ENCODE peak calls at places on chromosomes 1 and 21, in five cellular contexts. O is A549, A is IMR-90, K is K562, J is GM12878. X is an unnamed sample.

GRCh38 chr1:9689971-9690381 is 38.4 kb downstream of the PIK3CD start:
- DNase-seq in O (no peak), A (no peak), K (peak), J (no peak), X (peak)

GRCh38 chr1:12433323-12434053 is 184.5 kb downstream of the DHRS3 start:
- DNase-seq in O (no peak), A (peak), K (peak), J (no peak), X (peak)

GRCh38 chr1:157992031-157992568 is 1.3 kb upstream of the KIRREL1 start:
- DNase-seq in O (peak), A (peak), K (peak), J (no peak), X (peak)

GRCh38 chr21:35226302-35226701 is 177.2 kb upstream of the RUNX1 start:
- DNase-seq in O (no peak), A (peak), K (no peak), J (no peak), X (no peak)

GRCh38 chr1:47915677-47916353 is 81.4 kb downstream of the TRABD2B start:
- DNase-seq in O (no peak), A (no peak), K (no peak), J (no peak), X (peak)

GRCh38 chr1:4915159-4915558 is 260.8 kb downstream of the AJAP1 start:
- DNase-seq in O (no peak), A (no peak), K (no peak), J (no peak), X (no peak)

GRCh38 chr1:119291611-119292206 is 76.9 kb upstream of the HAO2 start:
- DNase-seq in O (no peak), A (no peak), K (no peak), J (no peak), X (no peak)

GRCh38 chr1:108817811-108818210 is 39.1 kb downstream of the AKNAD1 start:
- DNase-seq in O (no peak), A (no peak), K (no peak), J (no peak), X (no peak)

GRCh38 chr1:83770322-83770661 is 228.6 kb downstream of the TTLL7 start:
- DNase-seq in O (no peak), A (no peak), K (no peak), J (no peak), X (no peak)

GRCh38 chr1:156419863-156420208 is 50.8 kb downstream of the RHBG start:
- DNase-seq in O (no peak), A (no peak), K (peak), J (no peak), X (peak)

GRCh38 chr21:43884012-43884860 is 19.2 kb downstream of the AGPAT3 start:
- DNase-seq in O (no peak), A (no peak), K (peak), J (no peak), X (peak)

GRCh38 chr1:223711838-223712183 is 528 bp upstream of the CAPN2 start:
- DNase-seq in O (no peak), A (no peak), K (no peak), J (no peak), X (no peak)

GRCh38 chr1:8347635-8348034 is 29.7 kb downstream of the SLC45A1 start:
- DNase-seq in O (no peak), A (no peak), K (peak), J (no peak), X (no peak)

GRCh38 chr1:248872752-248873408 is 14.0 kb upstream of the ZNF692 start:
- DNase-seq in O (peak), A (peak), K (peak), J (peak), X (peak)

GRCh38 chr1:36966242-36966641 is 68.1 kb downstream of the GRIK3 start:
- DNase-seq in O (no peak), A (peak), K (peak), J (no peak), X (no peak)

GRCh38 chr1:15370781-15371467 is 38.8 kb upstream of the EFHD2 start:
- DNase-seq in O (no peak), A (peak), K (no peak), J (no peak), X (peak)

GRCh38 chr1:151946366-151946764 is 37.1 kb upstream of the THEM4 start:
- DNase-seq in O (no peak), A (no peak), K (no peak), J (no peak), X (no peak)

GRCh38 chr1:50023292-50024159 is at the start of gene AGBL4:
- DNase-seq in O (peak), A (no peak), K (peak), J (no peak), X (peak)

GRCh38 chr1:100866041-100866900 is 28.4 kb downstream of the EXTL2 start:
- DNase-seq in O (peak), A (peak), K (peak), J (no peak), X (peak)

GRCh38 chr1:201142854-201143725 is 11.2 kb downstream of the TMEM9 start:
- DNase-seq in O (no peak), A (no peak), K (no peak), J (no peak), X (no peak)

GRCh38 chr1:36829951-36830350 is 204.4 kb downstream of the GRIK3 start:
- DNase-seq in O (no peak), A (no peak), K (no peak), J (no peak), X (no peak)

GRCh38 chr1:26913754-26914619 is at the start of gene NR0B2:
- DNase-seq in O (no peak), A (no peak), K (peak), J (no peak), X (no peak)

GRCh38 chr1:205950826-205951549 is 7.7 kb upstream of the SLC26A9 start:
- DNase-seq in O (no peak), A (peak), K (no peak), J (no peak), X (no peak)

GRCh38 chr1:110619412-110620249 is 13.5 kb upstream of the KCNA2 start:
- DNase-seq in O (peak), A (peak), K (peak), J (peak), X (peak)

GRCh38 chr1:86866665-86867064 is 47.3 kb downstream of the SELENOF start:
- DNase-seq in O (no peak), A (peak), K (no peak), J (no peak), X (no peak)

GRCh38 chr1:242524571-242525359 is at the start of gene PLD5:
- DNase-seq in O (peak), A (no peak), K (no peak), J (no peak), X (no peak)

GRCh38 chr1:242522304-242522945 is 2.1 kb downstream of the PLD5 start:
- DNase-seq in O (no peak), A (no peak), K (no peak), J (no peak), X (no peak)

GRCh38 chr1:242525360-242525722 is 844 bp upstream of the PLD5 start:
- DNase-seq in O (no peak), A (no peak), K (no peak), J (no peak), X (peak)

GRCh38 chr1:242523282-242523967 is 1.1 kb downstream of the PLD5 start:
- DNase-seq in O (peak), A (no peak), K (no peak), J (no peak), X (peak)

GRCh38 chr1:242523968-242524570 is 428 bp downstream of the PLD5 start:
- DNase-seq in O (peak), A (no peak), K (peak), J (no peak), X (peak)
- TF ChIP-seq SMC3 in O (peak), A (no peak), K (no peak), J (no peak), X (no peak)

DNA sequence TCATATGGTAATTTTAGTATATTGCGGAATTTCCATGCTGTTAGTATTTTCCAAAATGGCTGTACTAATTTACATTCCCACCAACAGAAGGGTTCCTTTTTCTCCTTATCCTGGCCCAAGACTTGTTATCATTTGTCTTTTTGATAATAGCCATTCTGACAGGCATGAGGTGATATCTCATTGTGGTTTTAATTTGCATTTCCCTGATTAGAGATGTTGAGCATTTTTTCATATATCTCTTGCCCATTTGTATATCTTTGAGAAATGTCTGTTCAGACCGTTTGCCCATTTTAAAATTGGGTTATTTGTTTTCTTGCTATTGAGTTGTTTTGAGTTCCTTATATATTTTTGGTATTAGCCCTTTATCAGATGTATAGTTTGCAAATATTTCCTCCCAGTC is 14.0 kb downstream of the CAPZA1 start:
- DNase-seq in O (no peak), A (no peak), K (no peak), J (no peak), X (no peak)
- H3K4me3 ChIP-seq in O (no peak), A (no peak), K (no peak), J (peak), X (no peak)

DNA sequence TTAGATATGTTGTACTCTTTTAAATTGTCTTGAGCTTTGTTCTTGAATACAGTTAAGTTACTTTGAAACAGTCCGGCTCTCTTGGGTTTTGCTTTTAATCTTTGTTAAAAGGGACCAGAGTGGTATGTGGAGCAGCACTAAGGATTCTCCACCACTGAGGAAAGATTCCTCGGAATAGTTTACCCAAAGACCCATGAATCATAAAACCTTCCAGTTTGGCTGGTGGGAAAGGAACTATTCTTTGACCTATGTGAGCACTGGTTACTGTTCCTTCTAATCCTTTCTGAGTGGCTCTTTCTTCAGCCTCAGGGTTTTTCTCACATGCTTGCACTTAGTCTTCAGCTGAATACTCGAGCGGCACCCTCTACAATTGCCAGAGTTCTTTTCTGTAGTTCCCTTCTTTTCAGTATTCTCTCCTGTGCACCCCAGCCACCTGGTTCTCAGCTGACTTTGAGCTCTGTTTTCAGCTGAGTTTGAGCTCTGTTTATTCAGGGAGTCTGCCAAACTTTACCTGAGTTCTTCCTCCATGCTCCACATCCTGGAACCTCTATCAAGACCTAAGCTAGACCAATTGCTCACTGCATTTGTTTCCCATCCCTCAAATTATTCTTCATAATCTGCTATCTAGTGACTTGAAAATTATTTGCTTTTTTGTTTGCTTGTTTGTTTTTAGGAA is 253.8 kb upstream of the PLXNA2 start:
- DNase-seq in O (no peak), A (no peak), K (no peak), J (no peak), X (no peak)
- TF ChIP-seq SMC3 in O (no peak), A (no peak), K (no peak), J (no peak), X (no peak)

GRCh38 chr1:221712776-221713431 is 29.0 kb downstream of the DUSP10 start:
- DNase-seq in O (no peak), A (no peak), K (no peak), J (peak), X (no peak)
- H3K4me3 ChIP-seq in O (no peak), A (no peak), K (no peak), J (peak), X (no peak)

GRCh38 chr1:229007701-229008100 is 263.2 kb upstream of the RAB4A start:
- DNase-seq in O (no peak), A (no peak), K (no peak), J (no peak), X (no peak)
- TF ChIP-seq SMC3 in O (no peak), A (no peak), K (no peak), J (no peak), X (no peak)

GRCh38 chr1:149846042-149846441 is 53.3 kb upstream of the BOLA1 start:
- DNase-seq in O (no peak), A (no peak), K (peak), J (no peak), X (no peak)
- H3K4me3 ChIP-seq in O (no peak), A (no peak), K (peak), J (peak), X (no peak)

GRCh38 chr1:64100791-64101190 is 102.6 kb upstream of the UBE2U start:
- DNase-seq in O (no peak), A (peak), K (no peak), J (no peak), X (no peak)

GRCh38 chr1:64095832-64096231 is 107.6 kb upstream of the UBE2U start:
- DNase-seq in O (no peak), A (no peak), K (no peak), J (no peak), X (no peak)

GRCh38 chr1:64098436-64098835 is 105.0 kb upstream of the UBE2U start:
- DNase-seq in O (no peak), A (no peak), K (no peak), J (no peak), X (no peak)

GRCh38 chr1:64097859-64098258 is 105.6 kb upstream of the UBE2U start:
- DNase-seq in O (no peak), A (no peak), K (no peak), J (no peak), X (no peak)

GRCh38 chr1:64098856-64099606 is 104.4 kb upstream of the UBE2U start:
- DNase-seq in O (no peak), A (no peak), K (no peak), J (no peak), X (no peak)
- TF ChIP-seq SMC3 in O (no peak), A (no peak), K (no peak), J (no peak), X (no peak)

DNA sequence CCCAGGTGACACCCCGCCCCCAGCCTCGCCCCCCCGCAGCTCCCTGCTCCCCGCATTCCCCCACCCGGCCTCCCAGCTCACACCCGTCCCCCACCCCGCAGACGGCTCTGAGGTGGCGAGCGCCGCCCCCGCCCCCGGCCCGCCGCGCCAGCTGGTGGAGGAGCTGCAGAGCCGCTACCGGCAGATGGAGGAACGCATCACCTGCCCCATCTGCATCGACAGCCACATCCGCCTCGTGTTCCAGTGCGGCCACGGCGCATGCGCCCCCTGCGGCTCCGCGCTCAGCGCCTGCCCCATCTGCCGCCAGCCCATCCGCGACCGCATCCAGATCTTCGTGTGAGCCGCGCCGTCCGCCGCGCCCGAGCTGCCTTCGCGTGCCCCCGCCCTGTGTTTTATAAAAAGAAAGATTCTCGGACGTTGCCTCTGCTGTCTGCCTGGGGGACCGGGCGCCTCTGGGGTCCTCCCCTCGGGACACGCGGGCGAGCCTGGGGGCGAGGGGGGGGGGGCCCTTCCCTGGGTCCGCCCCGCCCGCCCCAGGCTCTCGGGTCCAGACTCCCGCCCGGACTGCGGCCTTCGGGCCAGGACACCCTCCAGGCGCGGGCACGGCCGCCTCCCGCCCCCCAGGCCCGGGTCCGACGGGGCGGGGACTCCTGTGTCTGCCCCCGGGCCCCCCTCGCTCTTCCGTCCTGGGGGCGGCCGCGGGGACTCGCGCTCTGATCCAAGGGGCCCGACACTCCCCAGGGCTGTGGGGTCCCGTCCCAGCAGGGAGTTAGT is 1.6 kb upstream of the MMP23B start:
- DNase-seq in O (no peak), A (no peak), K (no peak), J (peak), X (peak)
- H3K4me3 ChIP-seq in O (no peak), A (no peak), K (no peak), J (peak), X (no peak)

GRCh38 chr1:218474089-218474488 is 129.0 kb downstream of the TGFB2 start:
- DNase-seq in O (no peak), A (no peak), K (no peak), J (no peak), X (no peak)
- TF ChIP-seq SMC3 in O (no peak), A (no peak), K (no peak), J (no peak), X (no peak)

GRCh38 chr1:115670476-115671175 is 28.9 kb downstream of the VANGL1 start:
- DNase-seq in O (no peak), A (peak), K (no peak), J (no peak), X (no peak)
- H3K4me3 ChIP-seq in O (no peak), A (no peak), K (no peak), J (no peak), X (no peak)

X was measured in SK-N-SH.